ENCODE peak calls at places on chromosomes 5 and 9, in ten cellular contexts. One of them, this sample, is unnamed.

GRCh38 chr9:125126019-125126746 is 17.1 kb downstream of the SCAI start:
- DNase-seq in spleen: peak; percentile 93
- DNase-seq in cardiac fibroblast: peak; percentile 99
- DNase-seq in IMR-90: peak; percentile 100
- DNase-seq in AG04450: peak; percentile 95
- DNase-seq in BE2C: peak; percentile 67
- DNase-seq in AG04449: peak; percentile 98
- DNase-seq in H9: no peak
- DNase-seq in HFF-Myc: peak; percentile 98
- DNase-seq in DND-41: peak; percentile 96
- DNase-seq in this sample: peak; percentile 87

GRCh38 chr9:114072181-114073140 is 5.6 kb downstream of the AMBP start:
- DNase-seq in spleen: peak; percentile 51
- DNase-seq in cardiac fibroblast: peak; percentile 9
- DNase-seq in IMR-90: peak; percentile 9
- DNase-seq in AG04450: no peak
- DNase-seq in BE2C: no peak
- DNase-seq in AG04449: no peak
- DNase-seq in H9: no peak
- DNase-seq in HFF-Myc: no peak
- DNase-seq in DND-41: no peak
- DNase-seq in this sample: peak; percentile 28

GRCh38 chr9:134181648-134182034 is 17.3 kb upstream of the RNU6ATAC start:
- DNase-seq in spleen: peak; percentile 33
- DNase-seq in cardiac fibroblast: no peak
- DNase-seq in IMR-90: no peak
- DNase-seq in AG04450: no peak
- DNase-seq in BE2C: no peak
- DNase-seq in AG04449: no peak
- DNase-seq in H9: no peak
- DNase-seq in HFF-Myc: no peak
- DNase-seq in DND-41: no peak
- DNase-seq in this sample: no peak

GRCh38 chr9:98006127-98006796 is 23.1 kb downstream of the ANP32B start:
- DNase-seq in spleen: no peak
- DNase-seq in cardiac fibroblast: no peak
- DNase-seq in IMR-90: peak; percentile 69
- DNase-seq in AG04450: no peak
- DNase-seq in BE2C: no peak
- DNase-seq in AG04449: no peak
- DNase-seq in H9: no peak
- DNase-seq in HFF-Myc: no peak
- DNase-seq in DND-41: no peak
- DNase-seq in this sample: no peak

GRCh38 chr9:73038613-73039012 is 85.8 kb upstream of the ALDH1A1 start:
- DNase-seq in spleen: no peak
- DNase-seq in cardiac fibroblast: peak; percentile 5
- DNase-seq in IMR-90: no peak
- DNase-seq in AG04450: no peak
- DNase-seq in BE2C: no peak
- DNase-seq in AG04449: no peak
- DNase-seq in H9: peak; percentile 35
- DNase-seq in HFF-Myc: no peak
- DNase-seq in DND-41: no peak
- DNase-seq in this sample: peak; percentile 57

GRCh38 chr9:86034863-86035734 is 64.3 kb downstream of the GOLM1 start:
- DNase-seq in spleen: no peak
- DNase-seq in cardiac fibroblast: peak; percentile 58
- DNase-seq in IMR-90: peak; percentile 40
- DNase-seq in AG04450: peak; percentile 7
- DNase-seq in BE2C: peak; percentile 74
- DNase-seq in AG04449: no peak
- DNase-seq in H9: peak; percentile 68
- DNase-seq in HFF-Myc: no peak
- DNase-seq in DND-41: no peak
- DNase-seq in this sample: peak; percentile 53

GRCh38 chr5:142013734-142014495 is 1.1 kb upstream of the GNPDA1 start:
- DNase-seq in spleen: no peak
- DNase-seq in cardiac fibroblast: peak; percentile 90
- DNase-seq in IMR-90: peak; percentile 57
- DNase-seq in AG04450: no peak
- DNase-seq in BE2C: peak; percentile 21
- DNase-seq in AG04449: no peak
- DNase-seq in H9: no peak
- DNase-seq in HFF-Myc: no peak
- DNase-seq in DND-41: no peak
- DNase-seq in this sample: peak; percentile 66

GRCh38 chr5:129361441-129362025 is 98.6 kb upstream of the ADAMTS19 start:
- DNase-seq in spleen: no peak
- DNase-seq in cardiac fibroblast: peak; percentile 44
- DNase-seq in IMR-90: peak; percentile 3
- DNase-seq in AG04450: no peak
- DNase-seq in BE2C: no peak
- DNase-seq in AG04449: no peak
- DNase-seq in H9: no peak
- DNase-seq in HFF-Myc: peak; percentile 1
- DNase-seq in DND-41: no peak
- DNase-seq in this sample: peak; percentile 47

GRCh38 chr5:152264656-152265055 is 140.4 kb downstream of the NMUR2 start:
- DNase-seq in spleen: no peak
- DNase-seq in cardiac fibroblast: no peak
- DNase-seq in IMR-90: no peak
- DNase-seq in AG04450: no peak
- DNase-seq in BE2C: no peak
- DNase-seq in AG04449: no peak
- DNase-seq in H9: no peak
- DNase-seq in HFF-Myc: no peak
- DNase-seq in DND-41: no peak
- DNase-seq in this sample: peak; percentile 43

GRCh38 chr9:91782711-91783214 is 167.3 kb downstream of the ROR2 start:
- DNase-seq in spleen: no peak
- DNase-seq in cardiac fibroblast: no peak
- DNase-seq in IMR-90: no peak
- DNase-seq in AG04450: no peak
- DNase-seq in BE2C: no peak
- DNase-seq in AG04449: no peak
- DNase-seq in H9: no peak
- DNase-seq in HFF-Myc: no peak
- DNase-seq in DND-41: no peak
- DNase-seq in this sample: no peak

GRCh38 chr9:18360005-18360404 is 113.9 kb upstream of the ADAMTSL1 start:
- DNase-seq in spleen: no peak
- DNase-seq in cardiac fibroblast: no peak
- DNase-seq in IMR-90: no peak
- DNase-seq in AG04450: no peak
- DNase-seq in BE2C: no peak
- DNase-seq in AG04449: no peak
- DNase-seq in H9: no peak
- DNase-seq in HFF-Myc: no peak
- DNase-seq in DND-41: no peak
- DNase-seq in this sample: no peak

DNA sequence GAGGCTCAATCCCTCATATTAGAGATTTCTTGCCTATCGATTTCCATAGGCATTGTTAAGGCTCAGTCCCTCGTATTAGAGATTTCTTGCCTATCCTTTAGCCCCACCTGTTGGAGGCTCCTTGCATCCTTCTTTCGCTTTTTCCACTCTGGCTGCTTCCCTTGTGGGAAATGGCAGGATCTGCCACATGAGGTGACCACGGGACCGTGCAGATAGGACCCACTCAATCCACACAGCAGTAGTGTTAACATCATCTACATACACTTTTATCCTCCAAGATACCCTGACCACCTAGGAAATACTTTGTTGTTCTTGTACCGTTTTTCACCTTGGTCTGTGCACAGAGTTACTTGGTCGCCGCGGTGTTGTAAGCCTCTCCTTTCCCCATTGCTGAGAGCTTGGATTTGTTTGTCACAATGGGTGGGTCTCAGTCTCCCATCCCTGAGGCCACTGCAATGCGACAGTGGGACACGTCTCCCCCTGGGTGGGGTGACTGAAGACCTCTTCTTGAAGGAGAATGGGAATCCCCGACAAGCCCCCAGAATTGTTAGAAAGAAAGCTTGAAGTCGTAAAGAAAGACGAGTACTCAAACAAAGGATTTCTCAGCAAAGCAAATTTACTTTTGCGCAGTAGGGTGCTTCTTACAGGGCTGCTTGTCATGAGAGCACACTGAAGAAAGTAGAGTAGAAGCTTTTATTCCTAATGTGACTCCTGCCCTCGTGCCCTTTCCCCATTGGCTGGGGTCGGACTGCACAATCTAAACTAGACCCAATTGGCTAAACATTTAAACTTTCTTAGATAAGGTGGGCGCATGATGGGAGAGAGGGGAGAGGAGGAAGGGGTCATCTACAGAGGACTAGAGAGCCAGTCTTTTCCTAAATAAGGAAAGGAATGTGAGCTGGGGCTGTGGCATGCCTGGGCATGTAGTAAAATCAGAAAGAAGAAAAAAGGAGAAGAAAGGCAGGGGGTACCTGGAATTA is 19.8 kb downstream of the IFT74 start:
- DNase-seq in spleen: no peak
- DNase-seq in cardiac fibroblast: peak; percentile 72
- DNase-seq in IMR-90: peak; percentile 46
- DNase-seq in AG04450: no peak
- DNase-seq in BE2C: peak; percentile 49
- DNase-seq in AG04449: no peak
- DNase-seq in H9: peak; percentile 89
- DNase-seq in HFF-Myc: no peak
- DNase-seq in DND-41: no peak
- DNase-seq in this sample: peak; percentile 70
- TF ChIP-seq CTCF in spleen: peak; percentile 40
- TF ChIP-seq CTCF in cardiac fibroblast: peak; percentile 68
- TF ChIP-seq CTCF in IMR-90: peak; percentile 46
- TF ChIP-seq CTCF in AG04450: peak; percentile 58
- TF ChIP-seq CTCF in BE2C: peak; percentile 82
- TF ChIP-seq CTCF in AG04449: peak; percentile 36
- TF ChIP-seq CTCF in H9: peak; percentile 80
- TF ChIP-seq CTCF in HFF-Myc: peak; percentile 52
- TF ChIP-seq CTCF in DND-41: peak; percentile 59
- TF ChIP-seq CTCF in this sample: peak; percentile 32

GRCh38 chr9:70123695-70124094 is 80.0 kb downstream of the MAMDC2 start:
- DNase-seq in spleen: no peak
- DNase-seq in cardiac fibroblast: no peak
- DNase-seq in IMR-90: no peak
- DNase-seq in AG04450: no peak
- DNase-seq in BE2C: no peak
- DNase-seq in AG04449: no peak
- DNase-seq in H9: no peak
- DNase-seq in HFF-Myc: no peak
- DNase-seq in DND-41: no peak
- DNase-seq in this sample: no peak

GRCh38 chr9:70121818-70122436 is 78.3 kb downstream of the MAMDC2 start:
- DNase-seq in spleen: no peak
- DNase-seq in cardiac fibroblast: peak; percentile 56
- DNase-seq in IMR-90: peak; percentile 65
- DNase-seq in AG04450: no peak
- DNase-seq in BE2C: no peak
- DNase-seq in AG04449: no peak
- DNase-seq in H9: no peak
- DNase-seq in HFF-Myc: no peak
- DNase-seq in DND-41: no peak
- DNase-seq in this sample: no peak

GRCh38 chr9:70119786-70120185 is 76.1 kb downstream of the MAMDC2 start:
- DNase-seq in spleen: no peak
- DNase-seq in cardiac fibroblast: no peak
- DNase-seq in IMR-90: no peak
- DNase-seq in AG04450: no peak
- DNase-seq in BE2C: no peak
- DNase-seq in AG04449: no peak
- DNase-seq in H9: no peak
- DNase-seq in HFF-Myc: no peak
- DNase-seq in DND-41: no peak
- DNase-seq in this sample: no peak

GRCh38 chr9:70117835-70118319 is 74.2 kb downstream of the MAMDC2 start:
- DNase-seq in spleen: no peak
- DNase-seq in cardiac fibroblast: peak; percentile 63
- DNase-seq in IMR-90: peak; percentile 74
- DNase-seq in AG04450: no peak
- DNase-seq in BE2C: no peak
- DNase-seq in AG04449: peak; percentile 79
- DNase-seq in H9: no peak
- DNase-seq in HFF-Myc: no peak
- DNase-seq in DND-41: no peak
- DNase-seq in this sample: no peak

GRCh38 chr9:70120834-70121510 is 77.3 kb downstream of the MAMDC2 start:
- DNase-seq in spleen: no peak
- DNase-seq in cardiac fibroblast: peak; percentile 97
- DNase-seq in IMR-90: peak; percentile 97
- DNase-seq in AG04450: peak; percentile 85
- DNase-seq in BE2C: peak; percentile 70
- DNase-seq in AG04449: peak; percentile 85
- DNase-seq in H9: no peak
- DNase-seq in HFF-Myc: peak; percentile 76
- DNase-seq in DND-41: no peak
- DNase-seq in this sample: peak; percentile 85
- TF ChIP-seq CTCF in spleen: no peak
- TF ChIP-seq CTCF in cardiac fibroblast: peak; percentile 31
- TF ChIP-seq CTCF in IMR-90: peak; percentile 47
- TF ChIP-seq CTCF in AG04450: peak; percentile 55
- TF ChIP-seq CTCF in BE2C: peak; percentile 44
- TF ChIP-seq CTCF in AG04449: peak; percentile 58
- TF ChIP-seq CTCF in H9: peak; percentile 36
- TF ChIP-seq CTCF in HFF-Myc: peak; percentile 45
- TF ChIP-seq CTCF in DND-41: no peak
- TF ChIP-seq CTCF in this sample: peak; percentile 7

GRCh38 chr5:55694152-55694830 is 17.8 kb downstream of the SLC38A9 start:
- DNase-seq in spleen: no peak
- DNase-seq in cardiac fibroblast: peak; percentile 64
- DNase-seq in IMR-90: peak; percentile 43
- DNase-seq in AG04450: no peak
- DNase-seq in BE2C: no peak
- DNase-seq in AG04449: no peak
- DNase-seq in H9: no peak
- DNase-seq in HFF-Myc: no peak
- DNase-seq in DND-41: no peak
- DNase-seq in this sample: peak; percentile 40
- TF ChIP-seq CTCF in spleen: peak; percentile 30
- TF ChIP-seq CTCF in cardiac fibroblast: peak; percentile 48
- TF ChIP-seq CTCF in IMR-90: peak; percentile 45
- TF ChIP-seq CTCF in AG04450: peak; percentile 41
- TF ChIP-seq CTCF in BE2C: peak; percentile 62
- TF ChIP-seq CTCF in AG04449: peak; percentile 25
- TF ChIP-seq CTCF in H9: peak; percentile 74
- TF ChIP-seq CTCF in HFF-Myc: peak; percentile 41
- TF ChIP-seq CTCF in DND-41: peak; percentile 74
- TF ChIP-seq CTCF in this sample: peak; percentile 25

DNA sequence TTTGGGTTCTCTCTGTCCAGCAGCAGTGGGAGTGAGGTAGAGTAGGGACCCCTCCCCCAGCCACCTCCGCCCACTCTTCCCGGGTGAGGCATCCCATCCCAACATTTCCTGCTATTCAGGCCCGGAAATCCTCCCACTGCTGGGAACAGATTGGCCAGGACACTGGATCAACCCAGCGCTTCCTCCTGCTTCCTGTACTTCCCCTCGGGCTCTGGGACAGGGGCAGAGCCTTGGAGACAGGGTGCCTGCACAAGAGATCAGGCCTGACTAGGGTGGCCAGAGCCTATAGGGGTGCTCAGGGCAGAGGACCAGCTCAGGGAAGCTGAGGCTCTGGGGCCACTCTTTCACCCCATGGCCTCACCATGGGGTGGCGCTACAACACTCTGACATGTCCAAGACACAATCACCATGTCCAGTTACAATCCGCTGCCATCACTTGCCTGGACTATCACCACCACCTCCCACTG is 14.5 kb downstream of the SH2D3C start:
- DNase-seq in spleen: no peak
- DNase-seq in cardiac fibroblast: peak; percentile 36
- DNase-seq in IMR-90: no peak
- DNase-seq in AG04450: no peak
- DNase-seq in BE2C: no peak
- DNase-seq in AG04449: no peak
- DNase-seq in H9: peak; percentile 80
- DNase-seq in HFF-Myc: no peak
- DNase-seq in DND-41: no peak
- DNase-seq in this sample: peak; percentile 14
- TF ChIP-seq CTCF in spleen: peak; percentile 57
- TF ChIP-seq CTCF in cardiac fibroblast: peak; percentile 34
- TF ChIP-seq CTCF in IMR-90: peak; percentile 24
- TF ChIP-seq CTCF in AG04450: no peak
- TF ChIP-seq CTCF in BE2C: peak; percentile 41
- TF ChIP-seq CTCF in AG04449: no peak
- TF ChIP-seq CTCF in H9: peak; percentile 72
- TF ChIP-seq CTCF in HFF-Myc: peak; percentile 44
- TF ChIP-seq CTCF in DND-41: peak; percentile 48
- TF ChIP-seq CTCF in this sample: no peak